ENCODE peak calls at places on chromosome 10, in four cellular contexts. U, I, V and W are unnamed samples.
A peak's percentile ranks its signal among the peaks of the same experiment; 100 is the strongest.

GRCh38 chr10:81953420-81953819 is 78.4 kb downstream of the NRG3 start:
- DNase-seq in U (no peak), I (no peak), V (no peak), W (peak; percentile 2)

GRCh38 chr10:11147723-11148122 is 130.1 kb downstream of the CELF2 start:
- DNase-seq in U (no peak), I (no peak), V (peak; percentile 34), W (no peak)

GRCh38 chr10:19843487-19843886 is 27.3 kb downstream of the PLXDC2 start:
- DNase-seq in U (no peak), I (no peak), V (no peak), W (no peak)

GRCh38 chr10:49751216-49751615 is 10.9 kb downstream of the OGDHL start:
- DNase-seq in I (no peak), V (no peak), U (no peak), W (no peak)

GRCh38 chr10:15703167-15703880 is 16.4 kb downstream of the ITGA8 start:
- DNase-seq in I (no peak), V (no peak), U (peak; percentile 24), W (no peak)

GRCh38 chr10:98268694-98269386 is 846 bp upstream of the LOXL4 start:
- DNase-seq in I (no peak), V (peak; percentile 47), U (no peak), W (no peak)

GRCh38 chr10:29689001-29689400 is 54.2 kb upstream of the SVIL start:
- DNase-seq in U (no peak), I (peak; percentile 33), V (no peak), W (peak; percentile 66)

GRCh38 chr10:124831116-124831515 is 29.5 kb downstream of the ABRAXAS2 start:
- DNase-seq in U (no peak), I (no peak), V (no peak), W (no peak)

GRCh38 chr10:28796606-28797512 is 119.5 kb downstream of the BAMBI start:
- DNase-seq in U (peak; percentile 91), I (no peak), V (no peak), W (peak; percentile 94)

GRCh38 chr10:63384001-63384400 is 81.8 kb downstream of the JMJD1C start:
- DNase-seq in U (no peak), V (no peak), I (no peak), W (no peak)

GRCh38 chr10:3030765-3031164 is 36.6 kb upstream of the PFKP start:
- DNase-seq in V (no peak), U (no peak), I (no peak), W (no peak)

GRCh38 chr10:131728829-131729228 is 172.0 kb upstream of the PPP2R2D start:
- DNase-seq in U (no peak), I (no peak), V (no peak), W (no peak)

GRCh38 chr10:120156614-120157274 is 264.2 kb downstream of the SEC23IP start:
- DNase-seq in V (no peak), I (no peak), U (no peak), W (no peak)

GRCh38 chr10:11204355-11204879 is 186.7 kb downstream of the CELF2 start:
- DNase-seq in I (no peak), U (no peak), V (peak; percentile 53), W (no peak)

GRCh38 chr10:24513155-24513554 is 210.5 kb downstream of the ARHGAP21 start:
- DNase-seq in U (peak; percentile 23), I (no peak), V (peak; percentile 73), W (peak; percentile 47)

GRCh38 chr10:26197248-26197647 is 19.3 kb upstream of the GAD2 start:
- DNase-seq in U (no peak), V (no peak), I (no peak), W (no peak)

GRCh38 chr10:52172581-52172980 is 141.5 kb upstream of the DKK1 start:
- DNase-seq in I (no peak), V (peak; percentile 70), U (no peak), W (peak; percentile 47)

GRCh38 chr10:125137601-125138438 is 22.5 kb downstream of the CTBP2 start:
- DNase-seq in V (no peak), I (no peak), U (no peak), W (no peak)

GRCh38 chr10:119135517-119135890 is 30.0 kb downstream of the SFXN4 start:
- DNase-seq in V (no peak), I (no peak), U (no peak), W (peak; percentile 95)

GRCh38 chr10:6581750-6582697 is 1.9 kb upstream of the PRKCQ start:
- DNase-seq in V (peak; percentile 69), I (no peak), U (peak; percentile 77), W (no peak)

GRCh38 chr10:6580279-6581029 is 378 bp upstream of the PRKCQ start:
- DNase-seq in U (peak; percentile 87), I (peak; percentile 22), V (peak; percentile 82), W (peak; percentile 91)

GRCh38 chr10:6579193-6579903 is 728 bp downstream of the PRKCQ start:
- DNase-seq in U (peak; percentile 56), V (no peak), I (no peak), W (no peak)

GRCh38 chr10:6578221-6579192 is 1.6 kb downstream of the PRKCQ start:
- DNase-seq in V (no peak), U (peak; percentile 34), I (no peak), W (no peak)

GRCh38 chr10:6579904-6580278 is at the start of gene PRKCQ:
- DNase-seq in I (no peak), U (no peak), V (peak; percentile 61), W (peak; percentile 69)
- H3K4me1 ChIP-seq in I (peaks cover 3% of the 10 kb centered on the region), U (peaks cover 26% of the 10 kb centered on the region), V (peaks cover 22% of the 10 kb centered on the region), W (no peaks in the 10 kb centered on the region)

DNA sequence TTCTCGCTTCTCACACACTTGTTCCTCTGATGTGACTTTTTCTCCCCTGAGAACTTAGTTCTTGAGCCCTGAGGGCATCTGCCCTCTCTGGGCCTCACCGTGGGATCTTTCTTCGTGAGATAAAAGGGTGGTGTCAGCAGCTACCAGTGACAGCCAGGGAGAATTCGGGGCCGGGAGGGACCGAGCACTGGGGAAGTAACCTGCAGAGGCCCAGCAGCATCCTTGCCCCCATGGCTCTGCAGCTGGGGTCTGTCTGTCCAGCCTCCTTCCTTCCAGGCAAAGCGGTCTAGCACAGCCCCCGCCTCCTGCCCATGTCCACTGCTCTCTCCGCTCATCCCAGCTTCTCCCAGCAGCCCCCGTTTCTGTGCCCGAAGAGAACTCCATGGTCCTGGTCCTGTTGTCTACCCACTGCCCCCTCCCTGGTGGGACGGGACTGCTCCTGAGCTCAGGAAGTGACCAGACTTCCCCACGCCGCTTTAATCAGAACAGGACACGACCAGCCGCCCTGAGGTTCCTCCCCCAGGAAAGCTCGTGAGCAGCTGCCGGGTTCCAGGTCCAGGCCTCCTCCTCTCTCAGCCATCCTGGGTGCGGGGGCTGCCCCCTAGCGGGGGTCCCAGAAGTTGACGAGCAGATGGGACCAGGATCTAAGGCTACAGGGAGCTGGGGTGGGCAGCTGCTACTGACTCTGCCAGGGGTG is 187.4 kb downstream of the WDR37 start:
- DNase-seq in U (peak; percentile 52), I (no peak), V (peak; percentile 34), W (no peak)
- H3K27me3 ChIP-seq in U (peaks cover 37% of the 10 kb centered on the region), I (peaks cover 24% of the 10 kb centered on the region), V (no peaks in the 10 kb centered on the region), W (no peaks in the 10 kb centered on the region)

DNA sequence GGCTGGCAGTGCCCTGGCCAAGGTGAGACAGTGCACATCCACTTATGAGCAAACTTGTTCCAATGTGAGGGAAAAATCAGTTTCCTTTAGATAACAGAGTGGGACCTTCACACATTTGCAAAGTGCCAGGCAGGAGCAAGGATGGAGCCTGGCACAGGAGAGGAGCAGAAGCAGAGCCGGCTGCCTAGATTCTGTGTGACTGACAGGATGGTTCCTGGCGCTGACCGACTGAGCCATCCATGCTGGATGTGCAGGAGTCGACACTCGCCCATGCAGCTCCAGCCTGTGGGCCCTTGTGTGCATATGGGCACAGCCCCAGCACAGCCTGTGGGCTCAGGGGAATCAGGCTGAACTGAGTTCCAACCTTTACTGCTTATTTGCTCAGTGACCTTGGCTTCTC is 346.5 kb downstream of the GRID1 start:
- DNase-seq in I (no peak), V (no peak), U (no peak), W (no peak)
- H3K4me1 ChIP-seq in I (no peaks in the 10 kb centered on the region), V (no peaks in the 10 kb centered on the region), U (peaks cover 10% of the 10 kb centered on the region), W (peaks cover 52% of the 10 kb centered on the region)

GRCh38 chr10:69579661-69580060 is 6.4 kb upstream of the NEUROG3 start:
- DNase-seq in U (no peak), I (no peak), V (no peak), W (no peak)

GRCh38 chr10:69583106-69583505 is 9.9 kb upstream of the NEUROG3 start:
- DNase-seq in U (no peak), I (no peak), V (no peak), W (no peak)

GRCh38 chr10:69577268-69578232 is 4.3 kb upstream of the NEUROG3 start:
- DNase-seq in U (no peak), I (no peak), V (peak; percentile 87), W (no peak)

GRCh38 chr10:69578508-69578991 is 5.3 kb upstream of the NEUROG3 start:
- DNase-seq in V (peak; percentile 53), U (no peak), I (no peak), W (no peak)

GRCh38 chr10:69580435-69580834 is 7.2 kb upstream of the NEUROG3 start:
- DNase-seq in V (no peak), I (no peak), U (no peak), W (no peak)
- H3K27me3 ChIP-seq in V (peaks cover 95% of the 10 kb centered on the region), I (peaks cover 21% of the 10 kb centered on the region), U (peaks cover 2% of the 10 kb centered on the region), W (peaks cover 100% of the 10 kb centered on the region)

GRCh38 chr10:32982293-32982709 is 24.3 kb upstream of the ITGB1 start:
- DNase-seq in U (no peak), I (no peak), V (no peak), W (no peak)

GRCh38 chr10:32982911-32983310 is 24.9 kb upstream of the ITGB1 start:
- DNase-seq in I (no peak), V (no peak), U (no peak), W (no peak)

GRCh38 chr10:32984003-32984600 is 26.1 kb upstream of the ITGB1 start:
- DNase-seq in U (no peak), V (no peak), I (no peak), W (no peak)

GRCh38 chr10:32981760-32982159 is 23.7 kb upstream of the ITGB1 start:
- DNase-seq in V (no peak), I (no peak), U (peak; percentile 52), W (peak; percentile 12)

GRCh38 chr10:32983333-32983909 is 25.4 kb upstream of the ITGB1 start:
- DNase-seq in I (peak; percentile 84), U (no peak), V (no peak), W (peak; percentile 87)
- H3K4me1 ChIP-seq in I (peaks cover 64% of the 10 kb centered on the region), U (peaks cover 38% of the 10 kb centered on the region), V (peaks cover 25% of the 10 kb centered on the region), W (peaks cover 6% of the 10 kb centered on the region)

DNA sequence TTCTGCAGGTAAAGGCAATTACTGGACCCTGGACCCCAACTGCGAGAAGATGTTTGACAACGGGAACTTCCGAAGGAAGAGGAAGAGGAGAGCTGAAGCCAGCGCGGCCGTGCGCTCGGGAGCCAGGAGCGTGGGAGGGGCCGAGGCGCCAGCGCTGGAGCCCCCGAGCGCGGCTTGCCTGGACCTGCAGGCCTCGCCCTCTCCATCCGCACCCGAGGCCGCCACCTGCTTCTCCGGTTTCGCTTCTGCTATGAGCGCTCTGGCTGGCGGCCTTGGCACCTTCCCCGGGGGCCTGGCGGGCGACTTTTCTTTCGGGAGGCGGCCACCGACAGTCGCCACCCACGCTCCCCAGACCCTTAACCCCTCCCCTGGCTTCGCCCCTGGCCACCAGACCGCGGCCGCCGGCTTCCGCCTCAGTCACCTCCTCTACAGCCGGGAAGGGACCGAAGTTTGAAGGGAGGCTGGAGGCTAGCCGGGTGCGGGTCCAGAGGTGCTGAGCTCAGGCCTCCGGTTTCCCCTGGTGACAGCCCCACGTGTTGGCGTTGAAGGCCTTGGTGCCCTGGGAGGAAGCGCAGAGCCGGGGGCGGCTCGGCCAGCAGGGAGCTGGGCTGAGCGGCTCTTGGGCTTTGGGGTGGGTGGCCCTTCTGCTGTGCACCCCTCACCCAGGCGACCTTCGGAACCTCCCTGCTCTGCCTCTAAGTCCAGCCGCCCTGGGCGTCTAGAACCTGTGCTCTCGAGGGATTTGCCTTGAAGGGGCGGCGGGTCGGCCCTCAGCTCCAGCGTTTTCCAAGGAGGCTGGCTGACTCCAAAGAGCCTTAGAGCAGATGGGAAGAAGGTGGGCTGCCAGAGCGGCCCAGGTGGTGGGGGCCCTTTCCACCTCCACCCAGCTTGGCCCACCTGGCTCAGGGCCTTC is 1.8 kb downstream of the FOXI2 start:
- DNase-seq in U (no peak), I (no peak), V (peak; percentile 53), W (no peak)
- H3K27me3 ChIP-seq in U (no peaks in the 10 kb centered on the region), I (peaks cover 23% of the 10 kb centered on the region), V (peaks cover 62% of the 10 kb centered on the region), W (peaks cover 97% of the 10 kb centered on the region)